ENCODE peak calls at places on chromosomes 4 and X, in six cellular contexts. One of them, this sample, is unnamed.
A peak's percentile ranks its signal among the peaks of the same experiment; 100 is the strongest.

GRCh38 chr4:164536829-164537228 is 217.1 kb upstream of the SMIM31 start:
- DNase-seq in Caco-2: no peak
- DNase-seq in NCI-H1436: no peak
- DNase-seq in spleen: no peak
- DNase-seq in stimulated activated CD4-positive, alpha-beta T cell treated with anti-CD3 and anti-CD28 coated beads, Interleukin-12 subunit alpha, Interleukin-12 subunit beta, amount 100 ng/mL, for 48 hours: no peak
- DNase-seq in RPMI8226: no peak
- DNase-seq in this sample: no peak

GRCh38 chr4:41359069-41359769 is 102.5 kb downstream of the UCHL1 start:
- DNase-seq in Caco-2: no peak
- DNase-seq in NCI-H1436: peak; percentile 47
- DNase-seq in spleen: peak; percentile 60
- DNase-seq in stimulated activated CD4-positive, alpha-beta T cell treated with anti-CD3 and anti-CD28 coated beads, Interleukin-12 subunit alpha, Interleukin-12 subunit beta, amount 100 ng/mL, for 48 hours: no peak
- DNase-seq in RPMI8226: no peak
- DNase-seq in this sample: peak; percentile 77

GRCh38 chrX:120514236-120514635 is 45.1 kb upstream of the LAMP2 start:
- DNase-seq in Caco-2: no peak
- DNase-seq in NCI-H1436: no peak
- DNase-seq in spleen: no peak
- DNase-seq in stimulated activated CD4-positive, alpha-beta T cell treated with anti-CD3 and anti-CD28 coated beads, Interleukin-12 subunit alpha, Interleukin-12 subunit beta, amount 100 ng/mL, for 48 hours: no peak
- DNase-seq in RPMI8226: peak; percentile 32
- DNase-seq in this sample: no peak

GRCh38 chr4:762211-763190 is 56.9 kb downstream of the PCGF3 start:
- DNase-seq in Caco-2: no peak
- DNase-seq in NCI-H1436: no peak
- DNase-seq in spleen: no peak
- DNase-seq in stimulated activated CD4-positive, alpha-beta T cell treated with anti-CD3 and anti-CD28 coated beads, Interleukin-12 subunit alpha, Interleukin-12 subunit beta, amount 100 ng/mL, for 48 hours: no peak
- DNase-seq in RPMI8226: no peak
- DNase-seq in this sample: no peak

GRCh38 chrX:9995855-9996339 is 28.7 kb downstream of the CLDN34 start:
- DNase-seq in Caco-2: peak; percentile 74
- DNase-seq in NCI-H1436: peak; percentile 30
- DNase-seq in spleen: peak; percentile 93
- DNase-seq in stimulated activated CD4-positive, alpha-beta T cell treated with anti-CD3 and anti-CD28 coated beads, Interleukin-12 subunit alpha, Interleukin-12 subunit beta, amount 100 ng/mL, for 48 hours: peak; percentile 79
- DNase-seq in RPMI8226: peak; percentile 72
- DNase-seq in this sample: peak; percentile 88

GRCh38 chrX:40644821-40645358 is 2.5 kb downstream of the CXorf38 start:
- DNase-seq in Caco-2: no peak
- DNase-seq in NCI-H1436: no peak
- DNase-seq in spleen: peak; percentile 89
- DNase-seq in stimulated activated CD4-positive, alpha-beta T cell treated with anti-CD3 and anti-CD28 coated beads, Interleukin-12 subunit alpha, Interleukin-12 subunit beta, amount 100 ng/mL, for 48 hours: peak; percentile 30
- DNase-seq in RPMI8226: peak; percentile 74
- DNase-seq in this sample: peak; percentile 67

GRCh38 chrX:79415056-79415455 is 47.9 kb upstream of the ITM2A start:
- DNase-seq in Caco-2: no peak
- DNase-seq in NCI-H1436: no peak
- DNase-seq in spleen: no peak
- DNase-seq in stimulated activated CD4-positive, alpha-beta T cell treated with anti-CD3 and anti-CD28 coated beads, Interleukin-12 subunit alpha, Interleukin-12 subunit beta, amount 100 ng/mL, for 48 hours: no peak
- DNase-seq in RPMI8226: no peak
- DNase-seq in this sample: no peak

GRCh38 chr4:5890063-5890727 is 2.7 kb downstream of the CRMP1 start:
- DNase-seq in Caco-2: no peak
- DNase-seq in NCI-H1436: peak; percentile 77
- DNase-seq in spleen: no peak
- DNase-seq in stimulated activated CD4-positive, alpha-beta T cell treated with anti-CD3 and anti-CD28 coated beads, Interleukin-12 subunit alpha, Interleukin-12 subunit beta, amount 100 ng/mL, for 48 hours: no peak
- DNase-seq in RPMI8226: peak; percentile 17
- DNase-seq in this sample: no peak

GRCh38 chr4:6953751-6954380 is 44.2 kb downstream of the TBC1D14 start:
- DNase-seq in Caco-2: peak; percentile 96
- DNase-seq in NCI-H1436: no peak
- DNase-seq in spleen: peak; percentile 80
- DNase-seq in stimulated activated CD4-positive, alpha-beta T cell treated with anti-CD3 and anti-CD28 coated beads, Interleukin-12 subunit alpha, Interleukin-12 subunit beta, amount 100 ng/mL, for 48 hours: no peak
- DNase-seq in RPMI8226: no peak
- DNase-seq in this sample: peak; percentile 83

GRCh38 chrX:13868481-13869040 is 51.7 kb upstream of the GPM6B start:
- DNase-seq in Caco-2: no peak
- DNase-seq in NCI-H1436: no peak
- DNase-seq in spleen: no peak
- DNase-seq in stimulated activated CD4-positive, alpha-beta T cell treated with anti-CD3 and anti-CD28 coated beads, Interleukin-12 subunit alpha, Interleukin-12 subunit beta, amount 100 ng/mL, for 48 hours: no peak
- DNase-seq in RPMI8226: no peak
- DNase-seq in this sample: no peak

This sample was measured in upper lobe of right lung.